ENCODE peak calls at places on chromosomes 5 and 9, in four cellular contexts. P is occipital lobe, N is left cardiac atrium, R is cardiac septum. J is an unnamed sample.

GRCh38 chr5:140966293-140967225 is at the start of gene PCDHAC2:
- DNase-seq in P (peak; percentile 70), N (peak; percentile 46), R (no peak), J (peak; percentile 50)

GRCh38 chr9:128456613-128457061 is 831 bp downstream of the ODF2 start:
- DNase-seq in P (peak; percentile 58), N (peak; percentile 80), R (peak; percentile 80), J (peak; percentile 65)

GRCh38 chr5:6176294-6176693 is 202.1 kb downstream of the MED10 start:
- DNase-seq in P (no peak), N (no peak), R (no peak), J (no peak)

GRCh38 chr5:151870820-151871219 is 53.8 kb downstream of the GLRA1 start:
- DNase-seq in P (no peak), N (no peak), R (no peak), J (no peak)

GRCh38 chr5:176676361-176676824 is 29.1 kb downstream of the TSPAN17 start:
- DNase-seq in P (no peak), N (peak; percentile 57), R (no peak), J (peak; percentile 37)

GRCh38 chr5:72300590-72301339 is 19.3 kb downstream of the MRPS27 start:
- DNase-seq in P (no peak), N (no peak), R (no peak), J (no peak)

GRCh38 chr5:32379421-32379820 is 65.1 kb downstream of the ZFR start:
- DNase-seq in P (no peak), N (no peak), R (no peak), J (no peak)

GRCh38 chr5:112049738-112050137 is 292.7 kb upstream of the NREP start:
- DNase-seq in P (no peak), N (no peak), R (no peak), J (no peak)

GRCh38 chr9:93771276-93771675 is 183.9 kb downstream of the BARX1 start:
- DNase-seq in P (no peak), N (no peak), R (no peak), J (no peak)

GRCh38 chr5:96995419-96995818 is 59.5 kb downstream of the LNPEP start:
- DNase-seq in P (no peak), N (no peak), R (no peak), J (no peak)

GRCh38 chr9:99326917-99327189 is 104.8 kb downstream of the SEC61B start:
- DNase-seq in P (no peak), N (no peak), R (no peak), J (no peak)

GRCh38 chr9:121876658-121877271 is 216.3 kb downstream of the TTLL11 start:
- DNase-seq in P (no peak), N (no peak), R (no peak), J (no peak)

J was measured in thyroid gland.